ENCODE peak calls at places on chromosomes 12 and 14, in seven cellular contexts. F is ovary, G is mucosa of descending colon, A is OCI-LY7, T is SK-N-SH, V is dorsolateral prefrontal cortex, X is WERI-Rb-1. S is an unnamed sample.

GRCh38 chr14:97166497-97166896 is 369.3 kb downstream of the VRK1 start:
- DNase-seq in F (no peak), G (no peak), A (no peak), T (no peak), V (no peak), X (peak), S (no peak)

GRCh38 chr12:114668151-114668891 is 15.7 kb downstream of the TBX3 start:
- DNase-seq in F (peak), G (peak), A (no peak), T (peak), V (peak), X (peak), S (no peak)

GRCh38 chr12:5872745-5873144 is 72.3 kb downstream of the ANO2 start:
- DNase-seq in F (no peak), G (no peak), A (no peak), T (no peak), V (no peak), X (peak), S (no peak)

GRCh38 chr14:95156765-95157194 is 549 bp downstream of the DICER1 start:
- DNase-seq in F (peak), G (peak), A (peak), T (no peak), V (peak), X (peak), S (no peak)

GRCh38 chr12:110424237-110424636 is 20.7 kb upstream of the ANAPC7 start:
- DNase-seq in F (no peak), G (no peak), A (no peak), T (no peak), V (no peak), X (no peak), S (no peak)

GRCh38 chr14:37870170-37870569 is 274.7 kb downstream of the TTC6 start:
- DNase-seq in F (no peak), G (no peak), A (no peak), T (no peak), V (no peak), X (no peak), S (no peak)

GRCh38 chr12:130761537-130762318 is 45.6 kb upstream of the RIMBP2 start:
- DNase-seq in F (peak), G (peak), A (peak), T (peak), V (peak), X (peak), S (peak)

GRCh38 chr14:54200726-54201125 is 196.1 kb upstream of the CDKN3 start:
- DNase-seq in F (no peak), G (no peak), A (no peak), T (no peak), V (no peak), X (no peak), S (peak)

GRCh38 chr12:9940370-9940769 is 8.2 kb upstream of the CLEC2A start:
- DNase-seq in F (no peak), G (no peak), A (peak), T (no peak), V (no peak), X (no peak), S (no peak)
- TF ChIP-seq CTCF in F (no peak), G (no peak), A (peak), T (peak), V (peak), X (no peak), S (peak)

GRCh38 chr12:24109381-24110039 is 160.0 kb upstream of the SOX5 start:
- DNase-seq in F (no peak), G (no peak), A (peak), T (peak), V (no peak), X (no peak), S (no peak)

GRCh38 chr12:24113701-24114100 is 164.2 kb upstream of the SOX5 start:
- DNase-seq in F (no peak), G (no peak), A (no peak), T (no peak), V (no peak), X (no peak), S (no peak)

GRCh38 chr12:24111591-24111990 is 162.1 kb upstream of the SOX5 start:
- DNase-seq in F (no peak), G (no peak), A (no peak), T (no peak), V (no peak), X (no peak), S (no peak)

DNA sequence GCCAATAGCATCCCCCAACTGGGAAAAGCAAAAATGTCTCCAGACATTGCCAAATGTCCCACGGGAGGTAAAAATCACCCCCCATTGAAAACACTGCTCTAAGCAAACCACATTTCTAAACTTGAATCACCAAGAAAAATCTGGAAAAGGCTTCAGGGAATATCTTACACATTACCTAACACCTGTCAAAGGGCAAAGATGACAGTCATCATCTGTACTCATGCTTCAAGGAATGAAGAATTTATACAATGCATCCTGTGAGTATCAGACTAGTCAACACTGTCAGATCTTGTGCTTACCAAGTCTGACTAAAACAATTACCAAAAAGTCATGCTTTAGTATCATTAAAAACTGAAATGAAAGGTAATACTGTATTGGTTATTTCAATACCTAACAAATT is 161.6 kb upstream of the SOX5 start:
- DNase-seq in F (no peak), G (no peak), A (no peak), T (no peak), V (no peak), X (no peak), S (no peak)
- H3K4me3 ChIP-seq in F (no peak), G (no peak), A (no peak), T (no peak), V (no peak), X (no peak), S (no peak)

GRCh38 chr12:1629338-1630080 is 478 bp downstream of the WNT5B start:
- DNase-seq in F (no peak), G (peak), A (peak), T (peak), V (no peak), X (peak), S (no peak)
- TF ChIP-seq CTCF in F (no peak), G (no peak), A (peak), T (peak), V (no peak), X (peak), S (no peak)

GRCh38 chr12:12254549-12254948 is 12.3 kb downstream of the LRP6 start:
- DNase-seq in F (no peak), G (no peak), A (no peak), T (no peak), V (no peak), X (no peak), S (no peak)
- H3K4me3 ChIP-seq in F (no peak), G (no peak), A (no peak), T (no peak), V (no peak), X (no peak), S (no peak)

GRCh38 chr12:108063192-108063591 is 65.9 kb upstream of the WSCD2 start:
- DNase-seq in F (no peak), G (no peak), A (peak), T (no peak), V (no peak), X (no peak), S (no peak)
- TF ChIP-seq CTCF in F (no peak), G (no peak), A (peak), T (peak), V (peak), X (peak), S (no peak)

GRCh38 chr14:65281991-65282908 is 130.3 kb upstream of the FUT8 start:
- DNase-seq in F (no peak), G (no peak), A (peak), T (no peak), V (peak), X (no peak), S (peak)

GRCh38 chr14:65279510-65279909 is 133.0 kb upstream of the FUT8 start:
- DNase-seq in F (no peak), G (no peak), A (no peak), T (no peak), V (no peak), X (no peak), S (no peak)

GRCh38 chr14:65280653-65281052 is 131.9 kb upstream of the FUT8 start:
- DNase-seq in F (no peak), G (no peak), A (no peak), T (no peak), V (no peak), X (no peak), S (no peak)

GRCh38 chr14:65279958-65280357 is 132.6 kb upstream of the FUT8 start:
- DNase-seq in F (no peak), G (no peak), A (no peak), T (no peak), V (no peak), X (no peak), S (no peak)

GRCh38 chr14:65282909-65283253 is 129.6 kb upstream of the FUT8 start:
- DNase-seq in F (no peak), G (no peak), A (peak), T (no peak), V (no peak), X (no peak), S (no peak)
- H3K4me3 ChIP-seq in F (no peak), G (no peak), A (peak), T (no peak), V (peak), X (no peak), S (peak)

GRCh38 chr12:93825501-93825888 is 148.3 kb downstream of the CRADD start:
- DNase-seq in F (no peak), G (no peak), A (no peak), T (no peak), V (no peak), X (no peak), S (no peak)
- TF ChIP-seq CTCF in F (no peak), G (no peak), A (no peak), T (no peak), V (no peak), X (no peak), S (no peak)

GRCh38 chr14:68146812-68147211 is 327.2 kb downstream of the RAD51B start:
- DNase-seq in F (no peak), G (no peak), A (no peak), T (no peak), V (no peak), X (no peak), S (peak)
- H3K4me3 ChIP-seq in F (no peak), G (no peak), A (no peak), T (no peak), V (no peak), X (no peak), S (no peak)

DNA sequence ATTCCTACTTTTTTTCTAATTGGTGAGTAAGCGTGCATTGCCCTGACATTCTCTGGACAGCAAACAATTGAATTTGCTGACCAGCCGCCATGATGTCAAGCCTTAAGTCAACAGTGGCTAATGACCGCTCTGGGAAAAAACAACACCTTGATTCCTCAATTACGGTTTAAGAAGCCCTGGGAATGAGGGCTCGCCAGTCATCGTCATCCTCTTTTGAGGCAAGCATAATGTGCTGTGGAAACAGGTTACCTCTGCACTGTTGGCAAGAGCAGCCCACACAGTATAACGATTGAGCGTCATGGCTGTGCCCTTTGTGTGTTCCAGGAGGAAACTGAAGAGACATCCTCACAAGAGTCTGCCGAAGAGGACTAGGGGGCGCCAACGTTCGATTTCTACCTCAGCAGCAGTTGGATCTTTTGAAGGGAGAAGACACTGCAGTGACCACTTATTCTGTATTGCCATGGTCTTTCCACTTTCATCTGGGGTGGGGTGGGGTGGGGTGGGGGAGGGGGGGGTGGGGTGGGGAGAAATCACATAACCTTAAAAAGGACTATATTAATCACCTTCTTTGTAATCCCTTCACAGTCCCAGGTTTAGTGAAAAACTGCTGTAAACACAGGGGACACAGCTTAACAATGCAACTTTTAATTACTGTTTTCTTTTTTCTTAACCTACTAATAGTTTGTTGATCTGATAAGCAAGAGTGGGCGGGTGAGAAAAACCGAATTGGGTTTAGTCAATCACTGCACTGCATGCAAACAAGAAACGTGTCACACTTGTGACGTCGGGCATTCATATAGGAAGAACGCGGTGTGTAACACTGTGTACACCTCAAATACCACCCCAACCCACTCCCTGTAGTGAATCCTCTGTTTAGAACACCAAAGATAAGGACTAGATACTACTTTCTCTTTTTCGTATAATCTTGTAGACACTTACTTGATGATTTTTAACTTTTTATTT is 138.9 kb downstream of the HMGA2 start:
- DNase-seq in F (peak), G (no peak), A (peak), T (peak), V (no peak), X (peak), S (no peak)
- TF ChIP-seq CTCF in F (no peak), G (no peak), A (peak), T (peak), V (no peak), X (peak), S (peak)